ENCODE peak calls at places on chromosomes 5 and 9, in eight cellular contexts. One of them, this sample, is unnamed.
A peak's percentile ranks its signal among the peaks of the same experiment; 100 is the strongest.

GRCh38 chr9:128138001-128138400 is 10.5 kb upstream of the PTGES2 start:
- DNase-seq in activated T-helper 1 cell treated with anti-CD3 and anti-CD28 coated beads, Interleukin-2, amount 50 U/mL, for 16 hours: no peak
- DNase-seq in stimulated activated CD4-positive, alpha-beta T cell treated with anti-CD3 and anti-CD28 coated beads, Interleukin-12 subunit alpha, Interleukin-12 subunit beta, amount 100 ng/mL, for 4 hours: no peak
- DNase-seq in ureter: no peak
- DNase-seq in effector CD4-positive, alpha-beta T cell: no peak
- DNase-seq in Daoy: no peak
- DNase-seq in neural progenitor cell: no peak
- DNase-seq in kidney: peak; percentile 37
- DNase-seq in this sample: no peak

GRCh38 chr5:147188200-147189108 is 46.4 kb upstream of the STK32A start:
- DNase-seq in Daoy: peak; percentile 64
- DNase-seq in activated T-helper 1 cell treated with anti-CD3 and anti-CD28 coated beads, Interleukin-2, amount 50 U/mL, for 16 hours: peak; percentile 4
- DNase-seq in neural progenitor cell: peak; percentile 84
- DNase-seq in stimulated activated CD4-positive, alpha-beta T cell treated with anti-CD3 and anti-CD28 coated beads, Interleukin-12 subunit alpha, Interleukin-12 subunit beta, amount 100 ng/mL, for 4 hours: peak; percentile 3
- DNase-seq in ureter: peak; percentile 64
- DNase-seq in effector CD4-positive, alpha-beta T cell: peak; percentile 22
- DNase-seq in kidney: no peak
- DNase-seq in this sample: peak; percentile 64

GRCh38 chr5:96431376-96432244 is 1.4 kb downstream of the PCSK1 start:
- DNase-seq in stimulated activated CD4-positive, alpha-beta T cell treated with anti-CD3 and anti-CD28 coated beads, Interleukin-12 subunit alpha, Interleukin-12 subunit beta, amount 100 ng/mL, for 4 hours: peak; percentile 6
- DNase-seq in neural progenitor cell: peak; percentile 57
- DNase-seq in kidney: no peak
- DNase-seq in Daoy: peak; percentile 94
- DNase-seq in ureter: no peak
- DNase-seq in activated T-helper 1 cell treated with anti-CD3 and anti-CD28 coated beads, Interleukin-2, amount 50 U/mL, for 16 hours: no peak
- DNase-seq in effector CD4-positive, alpha-beta T cell: no peak
- DNase-seq in this sample: peak; percentile 61

GRCh38 chr9:113570749-113571711 is 107.5 kb downstream of the RGS3 start:
- DNase-seq in neural progenitor cell: no peak
- DNase-seq in Daoy: no peak
- DNase-seq in kidney: no peak
- DNase-seq in stimulated activated CD4-positive, alpha-beta T cell treated with anti-CD3 and anti-CD28 coated beads, Interleukin-12 subunit alpha, Interleukin-12 subunit beta, amount 100 ng/mL, for 4 hours: no peak
- DNase-seq in activated T-helper 1 cell treated with anti-CD3 and anti-CD28 coated beads, Interleukin-2, amount 50 U/mL, for 16 hours: no peak
- DNase-seq in effector CD4-positive, alpha-beta T cell: no peak
- DNase-seq in ureter: no peak
- DNase-seq in this sample: no peak

GRCh38 chr9:104586496-104587180 is 12.6 kb downstream of the OR13C5 start:
- DNase-seq in Daoy: no peak
- DNase-seq in kidney: no peak
- DNase-seq in effector CD4-positive, alpha-beta T cell: no peak
- DNase-seq in ureter: no peak
- DNase-seq in neural progenitor cell: peak; percentile 9
- DNase-seq in stimulated activated CD4-positive, alpha-beta T cell treated with anti-CD3 and anti-CD28 coated beads, Interleukin-12 subunit alpha, Interleukin-12 subunit beta, amount 100 ng/mL, for 4 hours: no peak
- DNase-seq in activated T-helper 1 cell treated with anti-CD3 and anti-CD28 coated beads, Interleukin-2, amount 50 U/mL, for 16 hours: no peak
- DNase-seq in this sample: no peak

GRCh38 chr9:94767331-94768099 is 41.0 kb downstream of the AOPEP start:
- DNase-seq in stimulated activated CD4-positive, alpha-beta T cell treated with anti-CD3 and anti-CD28 coated beads, Interleukin-12 subunit alpha, Interleukin-12 subunit beta, amount 100 ng/mL, for 4 hours: no peak
- DNase-seq in effector CD4-positive, alpha-beta T cell: no peak
- DNase-seq in Daoy: peak; percentile 42
- DNase-seq in kidney: no peak
- DNase-seq in neural progenitor cell: no peak
- DNase-seq in activated T-helper 1 cell treated with anti-CD3 and anti-CD28 coated beads, Interleukin-2, amount 50 U/mL, for 16 hours: no peak
- DNase-seq in ureter: no peak
- DNase-seq in this sample: no peak

GRCh38 chr5:128905225-128906110 is 59.8 kb upstream of the SLC27A6 start:
- DNase-seq in Daoy: peak; percentile 46
- DNase-seq in neural progenitor cell: peak; percentile 49
- DNase-seq in stimulated activated CD4-positive, alpha-beta T cell treated with anti-CD3 and anti-CD28 coated beads, Interleukin-12 subunit alpha, Interleukin-12 subunit beta, amount 100 ng/mL, for 4 hours: no peak
- DNase-seq in activated T-helper 1 cell treated with anti-CD3 and anti-CD28 coated beads, Interleukin-2, amount 50 U/mL, for 16 hours: no peak
- DNase-seq in effector CD4-positive, alpha-beta T cell: peak; percentile 15
- DNase-seq in ureter: peak; percentile 45
- DNase-seq in kidney: no peak
- DNase-seq in this sample: peak; percentile 70

GRCh38 chr9:123678038-123678877 is 251.7 kb downstream of the DENND1A start:
- DNase-seq in kidney: no peak
- DNase-seq in stimulated activated CD4-positive, alpha-beta T cell treated with anti-CD3 and anti-CD28 coated beads, Interleukin-12 subunit alpha, Interleukin-12 subunit beta, amount 100 ng/mL, for 4 hours: no peak
- DNase-seq in ureter: no peak
- DNase-seq in activated T-helper 1 cell treated with anti-CD3 and anti-CD28 coated beads, Interleukin-2, amount 50 U/mL, for 16 hours: no peak
- DNase-seq in neural progenitor cell: no peak
- DNase-seq in effector CD4-positive, alpha-beta T cell: no peak
- DNase-seq in Daoy: no peak
- DNase-seq in this sample: no peak

GRCh38 chr5:159341914-159342313 is 11.6 kb upstream of the IL12B start:
- DNase-seq in Daoy: peak; percentile 82
- DNase-seq in neural progenitor cell: no peak
- DNase-seq in kidney: no peak
- DNase-seq in stimulated activated CD4-positive, alpha-beta T cell treated with anti-CD3 and anti-CD28 coated beads, Interleukin-12 subunit alpha, Interleukin-12 subunit beta, amount 100 ng/mL, for 4 hours: peak; percentile 11
- DNase-seq in activated T-helper 1 cell treated with anti-CD3 and anti-CD28 coated beads, Interleukin-2, amount 50 U/mL, for 16 hours: peak; percentile 40
- DNase-seq in ureter: peak; percentile 80
- DNase-seq in effector CD4-positive, alpha-beta T cell: peak; percentile 58
- DNase-seq in this sample: no peak

GRCh38 chr5:31130682-31131081 is 62.8 kb upstream of the CDH6 start:
- DNase-seq in ureter: no peak
- DNase-seq in effector CD4-positive, alpha-beta T cell: no peak
- DNase-seq in stimulated activated CD4-positive, alpha-beta T cell treated with anti-CD3 and anti-CD28 coated beads, Interleukin-12 subunit alpha, Interleukin-12 subunit beta, amount 100 ng/mL, for 4 hours: no peak
- DNase-seq in activated T-helper 1 cell treated with anti-CD3 and anti-CD28 coated beads, Interleukin-2, amount 50 U/mL, for 16 hours: no peak
- DNase-seq in neural progenitor cell: no peak
- DNase-seq in Daoy: no peak
- DNase-seq in kidney: no peak
- DNase-seq in this sample: no peak

GRCh38 chr5:173680660-173681242 is 64.3 kb upstream of the BOD1 start:
- DNase-seq in neural progenitor cell: no peak
- DNase-seq in Daoy: no peak
- DNase-seq in ureter: no peak
- DNase-seq in stimulated activated CD4-positive, alpha-beta T cell treated with anti-CD3 and anti-CD28 coated beads, Interleukin-12 subunit alpha, Interleukin-12 subunit beta, amount 100 ng/mL, for 4 hours: no peak
- DNase-seq in activated T-helper 1 cell treated with anti-CD3 and anti-CD28 coated beads, Interleukin-2, amount 50 U/mL, for 16 hours: no peak
- DNase-seq in effector CD4-positive, alpha-beta T cell: no peak
- DNase-seq in kidney: no peak
- DNase-seq in this sample: no peak

GRCh38 chr5:132207783-132208182 is 19.9 kb downstream of the P4HA2 start:
- DNase-seq in effector CD4-positive, alpha-beta T cell: no peak
- DNase-seq in neural progenitor cell: peak; percentile 37
- DNase-seq in Daoy: no peak
- DNase-seq in stimulated activated CD4-positive, alpha-beta T cell treated with anti-CD3 and anti-CD28 coated beads, Interleukin-12 subunit alpha, Interleukin-12 subunit beta, amount 100 ng/mL, for 4 hours: no peak
- DNase-seq in kidney: no peak
- DNase-seq in activated T-helper 1 cell treated with anti-CD3 and anti-CD28 coated beads, Interleukin-2, amount 50 U/mL, for 16 hours: no peak
- DNase-seq in ureter: no peak
- DNase-seq in this sample: peak; percentile 52

GRCh38 chr5:129447968-129448367 is 12.1 kb upstream of the ADAMTS19 start:
- DNase-seq in stimulated activated CD4-positive, alpha-beta T cell treated with anti-CD3 and anti-CD28 coated beads, Interleukin-12 subunit alpha, Interleukin-12 subunit beta, amount 100 ng/mL, for 4 hours: no peak
- DNase-seq in activated T-helper 1 cell treated with anti-CD3 and anti-CD28 coated beads, Interleukin-2, amount 50 U/mL, for 16 hours: no peak
- DNase-seq in effector CD4-positive, alpha-beta T cell: no peak
- DNase-seq in ureter: no peak
- DNase-seq in kidney: no peak
- DNase-seq in neural progenitor cell: no peak
- DNase-seq in Daoy: no peak
- DNase-seq in this sample: no peak

GRCh38 chr5:102796481-102796880 is 41.4 kb downstream of the PAM start:
- DNase-seq in neural progenitor cell: no peak
- DNase-seq in activated T-helper 1 cell treated with anti-CD3 and anti-CD28 coated beads, Interleukin-2, amount 50 U/mL, for 16 hours: no peak
- DNase-seq in ureter: no peak
- DNase-seq in Daoy: no peak
- DNase-seq in effector CD4-positive, alpha-beta T cell: no peak
- DNase-seq in kidney: no peak
- DNase-seq in stimulated activated CD4-positive, alpha-beta T cell treated with anti-CD3 and anti-CD28 coated beads, Interleukin-12 subunit alpha, Interleukin-12 subunit beta, amount 100 ng/mL, for 4 hours: no peak
- DNase-seq in this sample: no peak

GRCh38 chr9:88400021-88400420 is 11.8 kb downstream of the SPIN1 start:
- DNase-seq in Daoy: peak; percentile 73
- DNase-seq in kidney: no peak
- DNase-seq in neural progenitor cell: no peak
- DNase-seq in ureter: no peak
- DNase-seq in stimulated activated CD4-positive, alpha-beta T cell treated with anti-CD3 and anti-CD28 coated beads, Interleukin-12 subunit alpha, Interleukin-12 subunit beta, amount 100 ng/mL, for 4 hours: no peak
- DNase-seq in activated T-helper 1 cell treated with anti-CD3 and anti-CD28 coated beads, Interleukin-2, amount 50 U/mL, for 16 hours: no peak
- DNase-seq in effector CD4-positive, alpha-beta T cell: no peak
- DNase-seq in this sample: no peak

This sample was measured in endodermal cell.